ENCODE peak calls at places on chromosomes 16 and 17, in nine cellular contexts. W, X, E, V, R, K, F, L and G are unnamed samples.
A peak's percentile ranks its signal among the peaks of the same experiment; 100 is the strongest.

GRCh38 chr17:7862692-7863437 is 5.1 kb downstream of the CYB5D1 start:
- DNase-seq in W (no peak), X (peak; percentile 62), E (peak; percentile 69), V (peak; percentile 59), R (peak; percentile 56), K (peak; percentile 62), F (peak; percentile 43), L (peak; percentile 91), G (peak; percentile 32)

GRCh38 chr17:38451030-38451839 is 23.0 kb downstream of the ARHGAP23 start:
- DNase-seq in W (no peak), X (peak; percentile 91), E (no peak), V (peak; percentile 96), R (peak; percentile 88), K (peak; percentile 79), F (peak; percentile 78), L (peak; percentile 50), G (peak; percentile 89)

GRCh38 chr17:78993241-78993956 is 13.7 kb upstream of the LGALS3BP start:
- DNase-seq in W (peak; percentile 37), X (peak; percentile 72), E (peak; percentile 63), V (peak; percentile 37), R (peak; percentile 60), K (no peak), F (peak; percentile 36), L (peak; percentile 48), G (peak; percentile 64)

GRCh38 chr17:67867591-67867990 is 42.3 kb downstream of the BPTF start:
- DNase-seq in W (no peak), X (no peak), E (no peak), V (no peak), R (no peak), K (no peak), F (no peak), L (no peak), G (no peak)

GRCh38 chr17:46003907-46004748 is 5.1 kb downstream of the STH start:
- DNase-seq in W (no peak), X (no peak), E (no peak), V (no peak), R (no peak), K (no peak), F (no peak), L (peak; percentile 90), G (peak; percentile 62)

GRCh38 chr16:27268376-27269299 is at the start of gene NSMCE1:
- DNase-seq in W (peak; percentile 97), X (peak; percentile 94), E (peak; percentile 98), V (peak; percentile 95), R (peak; percentile 99), K (peak; percentile 89), F (peak; percentile 95), L (peak; percentile 96), G (peak; percentile 98)

GRCh38 chr16:58685084-58685449 is 497 bp upstream of the SLC38A7 start:
- DNase-seq in W (no peak), X (no peak), E (no peak), V (no peak), R (no peak), K (no peak), F (no peak), L (peak; percentile 44), G (no peak)

GRCh38 chr16:67088551-67088950 is 21.2 kb upstream of the PHAF1 start:
- DNase-seq in W (no peak), X (no peak), E (no peak), V (no peak), R (no peak), K (no peak), F (no peak), L (no peak), G (no peak)